ENCODE peak calls at places on chromosomes 16 and 17, in nine cellular contexts. One of them, this sample, is unnamed.

GRCh38 chr16:47196457-47196856 is 52.7 kb upstream of the NETO2 start:
- DNase-seq in HFF-Myc: no peak
- DNase-seq in pancreas: no peak
- DNase-seq in tibial nerve: no peak
- DNase-seq in astrocyte of the spinal cord: no peak
- DNase-seq in brain microvascular endothelial cell: no peak
- DNase-seq in thoracic aorta: no peak
- DNase-seq in cardiac fibroblast: no peak
- DNase-seq in HL-60: no peak
- DNase-seq in this sample: no peak

GRCh38 chr17:57685499-57686132 is 59.5 kb downstream of the CCDC182 start:
- DNase-seq in HFF-Myc: no peak
- DNase-seq in pancreas: no peak
- DNase-seq in tibial nerve: no peak
- DNase-seq in astrocyte of the spinal cord: no peak
- DNase-seq in brain microvascular endothelial cell: no peak
- DNase-seq in thoracic aorta: no peak
- DNase-seq in cardiac fibroblast: no peak
- DNase-seq in HL-60: no peak
- DNase-seq in this sample: no peak

GRCh38 chr17:65041518-65041917 is 15.0 kb downstream of the GNA13 start:
- DNase-seq in HFF-Myc: no peak
- DNase-seq in pancreas: no peak
- DNase-seq in tibial nerve: no peak
- DNase-seq in astrocyte of the spinal cord: no peak
- DNase-seq in brain microvascular endothelial cell: no peak
- DNase-seq in thoracic aorta: no peak
- DNase-seq in cardiac fibroblast: no peak
- DNase-seq in HL-60: no peak
- DNase-seq in this sample: no peak

GRCh38 chr16:4290236-4290830 is 17.5 kb upstream of the TFAP4 start:
- DNase-seq in HFF-Myc: no peak
- DNase-seq in pancreas: no peak
- DNase-seq in tibial nerve: no peak
- DNase-seq in astrocyte of the spinal cord: peak
- DNase-seq in brain microvascular endothelial cell: peak
- DNase-seq in thoracic aorta: no peak
- DNase-seq in cardiac fibroblast: peak
- DNase-seq in HL-60: peak
- DNase-seq in this sample: peak

GRCh38 chr17:34519286-34519685 is 60.1 kb upstream of the TMEM132E start:
- DNase-seq in HFF-Myc: no peak
- DNase-seq in pancreas: no peak
- DNase-seq in tibial nerve: no peak
- DNase-seq in astrocyte of the spinal cord: no peak
- DNase-seq in brain microvascular endothelial cell: no peak
- DNase-seq in thoracic aorta: no peak
- DNase-seq in cardiac fibroblast: no peak
- DNase-seq in HL-60: no peak
- DNase-seq in this sample: no peak

GRCh38 chr16:77833906-77834599 is 45.7 kb downstream of the VAT1L start:
- DNase-seq in HFF-Myc: peak
- DNase-seq in pancreas: no peak
- DNase-seq in tibial nerve: no peak
- DNase-seq in astrocyte of the spinal cord: peak
- DNase-seq in brain microvascular endothelial cell: peak
- DNase-seq in thoracic aorta: no peak
- DNase-seq in cardiac fibroblast: peak
- DNase-seq in HL-60: no peak
- DNase-seq in this sample: peak

GRCh38 chr17:27559506-27559931 is 71.5 kb upstream of the LGALS9 start:
- DNase-seq in HFF-Myc: no peak
- DNase-seq in pancreas: no peak
- DNase-seq in tibial nerve: no peak
- DNase-seq in astrocyte of the spinal cord: peak
- DNase-seq in brain microvascular endothelial cell: peak
- DNase-seq in thoracic aorta: no peak
- DNase-seq in cardiac fibroblast: peak
- DNase-seq in HL-60: no peak
- DNase-seq in this sample: peak

GRCh38 chr17:7438050-7438614 is 1.2 kb upstream of the FGF11 start:
- DNase-seq in HFF-Myc: no peak
- DNase-seq in pancreas: no peak
- DNase-seq in tibial nerve: no peak
- DNase-seq in astrocyte of the spinal cord: no peak
- DNase-seq in brain microvascular endothelial cell: no peak
- DNase-seq in thoracic aorta: no peak
- DNase-seq in cardiac fibroblast: no peak
- DNase-seq in HL-60: peak
- DNase-seq in this sample: peak

GRCh38 chr16:71666928-71667707 is 41.1 kb downstream of the MARVELD3 start:
- DNase-seq in HFF-Myc: no peak
- DNase-seq in pancreas: no peak
- DNase-seq in tibial nerve: no peak
- DNase-seq in astrocyte of the spinal cord: no peak
- DNase-seq in brain microvascular endothelial cell: no peak
- DNase-seq in thoracic aorta: no peak
- DNase-seq in cardiac fibroblast: no peak
- DNase-seq in HL-60: no peak
- DNase-seq in this sample: peak

GRCh38 chr16:80924372-80924978 is 82.2 kb downstream of the CMC2 start:
- DNase-seq in HFF-Myc: no peak
- DNase-seq in pancreas: no peak
- DNase-seq in tibial nerve: no peak
- DNase-seq in astrocyte of the spinal cord: peak
- DNase-seq in brain microvascular endothelial cell: peak
- DNase-seq in thoracic aorta: no peak
- DNase-seq in cardiac fibroblast: peak
- DNase-seq in HL-60: peak
- DNase-seq in this sample: peak

GRCh38 chr17:9044796-9045470 is 23.6 kb downstream of the NTN1 start:
- DNase-seq in HFF-Myc: no peak
- DNase-seq in pancreas: no peak
- DNase-seq in tibial nerve: no peak
- DNase-seq in astrocyte of the spinal cord: no peak
- DNase-seq in brain microvascular endothelial cell: no peak
- DNase-seq in thoracic aorta: no peak
- DNase-seq in cardiac fibroblast: no peak
- DNase-seq in HL-60: no peak
- DNase-seq in this sample: no peak

GRCh38 chr17:45013021-45013997 is 38.1 kb downstream of the DCAKD start:
- DNase-seq in HFF-Myc: no peak
- DNase-seq in pancreas: no peak
- DNase-seq in tibial nerve: no peak
- DNase-seq in astrocyte of the spinal cord: peak
- DNase-seq in brain microvascular endothelial cell: no peak
- DNase-seq in thoracic aorta: no peak
- DNase-seq in cardiac fibroblast: no peak
- DNase-seq in HL-60: no peak
- DNase-seq in this sample: no peak

GRCh38 chr17:6531575-6531974 is 24.8 kb downstream of the PITPNM3 start:
- DNase-seq in HFF-Myc: no peak
- DNase-seq in pancreas: no peak
- DNase-seq in tibial nerve: no peak
- DNase-seq in astrocyte of the spinal cord: no peak
- DNase-seq in brain microvascular endothelial cell: no peak
- DNase-seq in thoracic aorta: no peak
- DNase-seq in cardiac fibroblast: no peak
- DNase-seq in HL-60: no peak
- DNase-seq in this sample: no peak

GRCh38 chr16:15811778-15812750 is 44.8 kb downstream of the MYH11 start:
- DNase-seq in HFF-Myc: peak
- DNase-seq in pancreas: no peak
- DNase-seq in tibial nerve: no peak
- DNase-seq in astrocyte of the spinal cord: peak
- DNase-seq in brain microvascular endothelial cell: peak
- DNase-seq in thoracic aorta: peak
- DNase-seq in cardiac fibroblast: peak
- DNase-seq in HL-60: no peak
- DNase-seq in this sample: peak

GRCh38 chr17:2170023-2170422 is 115.1 kb downstream of the HIC1 start:
- DNase-seq in HFF-Myc: no peak
- DNase-seq in pancreas: no peak
- DNase-seq in tibial nerve: no peak
- DNase-seq in astrocyte of the spinal cord: no peak
- DNase-seq in brain microvascular endothelial cell: no peak
- DNase-seq in thoracic aorta: no peak
- DNase-seq in cardiac fibroblast: no peak
- DNase-seq in HL-60: no peak
- DNase-seq in this sample: no peak

GRCh38 chr17:83067718-83068261 is 11.6 kb upstream of the METRNL start:
- DNase-seq in HFF-Myc: no peak
- DNase-seq in pancreas: peak
- DNase-seq in tibial nerve: no peak
- DNase-seq in astrocyte of the spinal cord: no peak
- DNase-seq in brain microvascular endothelial cell: no peak
- DNase-seq in thoracic aorta: no peak
- DNase-seq in cardiac fibroblast: no peak
- DNase-seq in HL-60: no peak
- DNase-seq in this sample: no peak

GRCh38 chr16:55323637-55324490 is at the start of gene IRX6:
- DNase-seq in HFF-Myc: no peak
- DNase-seq in pancreas: peak
- DNase-seq in tibial nerve: no peak
- DNase-seq in astrocyte of the spinal cord: no peak
- DNase-seq in brain microvascular endothelial cell: no peak
- DNase-seq in thoracic aorta: no peak
- DNase-seq in cardiac fibroblast: no peak
- DNase-seq in HL-60: no peak
- DNase-seq in this sample: no peak
- TF ChIP-seq CTCF in HFF-Myc: peak
- TF ChIP-seq CTCF in pancreas: no peak
- TF ChIP-seq CTCF in tibial nerve: no peak
- TF ChIP-seq CTCF in astrocyte of the spinal cord: peak
- TF ChIP-seq CTCF in brain microvascular endothelial cell: peak
- TF ChIP-seq CTCF in thoracic aorta: no peak
- TF ChIP-seq CTCF in cardiac fibroblast: peak
- TF ChIP-seq CTCF in HL-60: no peak
- TF ChIP-seq CTCF in this sample: peak

DNA sequence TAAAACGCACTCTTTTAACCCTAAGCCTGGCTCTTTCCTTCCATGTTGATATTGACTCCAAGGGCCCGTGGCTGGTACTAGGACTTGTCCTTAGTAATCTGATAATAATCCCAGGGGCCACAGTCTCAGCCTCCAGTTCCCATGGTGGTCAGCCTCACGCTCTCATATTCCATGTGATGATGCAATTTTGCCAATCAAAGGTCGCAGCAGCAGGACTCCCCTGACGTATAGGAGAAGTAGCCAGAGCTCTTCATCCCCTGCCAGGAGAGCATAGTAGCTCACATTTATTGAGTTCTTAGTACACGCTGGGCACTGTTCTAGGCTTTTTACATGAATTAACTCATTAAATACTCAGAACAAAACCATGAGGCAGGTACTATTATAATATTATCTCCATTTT is 42.4 kb downstream of the CD300LF start:
- DNase-seq in HFF-Myc: no peak
- DNase-seq in pancreas: no peak
- DNase-seq in tibial nerve: no peak
- DNase-seq in astrocyte of the spinal cord: no peak
- DNase-seq in brain microvascular endothelial cell: no peak
- DNase-seq in thoracic aorta: no peak
- DNase-seq in cardiac fibroblast: no peak
- DNase-seq in HL-60: no peak
- DNase-seq in this sample: no peak
- H3K4me3 ChIP-seq in HFF-Myc: no peak
- H3K4me3 ChIP-seq in pancreas: no peak
- H3K4me3 ChIP-seq in tibial nerve: no peak
- H3K4me3 ChIP-seq in astrocyte of the spinal cord: no peak
- H3K4me3 ChIP-seq in brain microvascular endothelial cell: no peak
- H3K4me3 ChIP-seq in thoracic aorta: no peak
- H3K4me3 ChIP-seq in cardiac fibroblast: no peak
- H3K4me3 ChIP-seq in HL-60: no peak
- H3K4me3 ChIP-seq in this sample: no peak

GRCh38 chr16:73527191-73527590 is 479.3 kb upstream of the ZFHX3 start:
- DNase-seq in HFF-Myc: no peak
- DNase-seq in pancreas: no peak
- DNase-seq in tibial nerve: no peak
- DNase-seq in astrocyte of the spinal cord: no peak
- DNase-seq in brain microvascular endothelial cell: no peak
- DNase-seq in thoracic aorta: no peak
- DNase-seq in cardiac fibroblast: no peak
- DNase-seq in HL-60: no peak
- DNase-seq in this sample: no peak
- TF ChIP-seq CTCF in HFF-Myc: no peak
- TF ChIP-seq CTCF in pancreas: no peak
- TF ChIP-seq CTCF in tibial nerve: no peak
- TF ChIP-seq CTCF in astrocyte of the spinal cord: no peak
- TF ChIP-seq CTCF in brain microvascular endothelial cell: no peak
- TF ChIP-seq CTCF in thoracic aorta: no peak
- TF ChIP-seq CTCF in cardiac fibroblast: no peak
- TF ChIP-seq CTCF in HL-60: no peak
- TF ChIP-seq CTCF in this sample: no peak

GRCh38 chr16:67405336-67405735 is 10.9 kb downstream of the ZDHHC1 start:
- DNase-seq in HFF-Myc: no peak
- DNase-seq in pancreas: no peak
- DNase-seq in tibial nerve: no peak
- DNase-seq in astrocyte of the spinal cord: no peak
- DNase-seq in brain microvascular endothelial cell: no peak
- DNase-seq in thoracic aorta: no peak
- DNase-seq in cardiac fibroblast: no peak
- DNase-seq in HL-60: no peak
- DNase-seq in this sample: no peak

GRCh38 chr16:67407176-67407787 is 9.0 kb downstream of the ZDHHC1 start:
- DNase-seq in HFF-Myc: no peak
- DNase-seq in pancreas: no peak
- DNase-seq in tibial nerve: no peak
- DNase-seq in astrocyte of the spinal cord: no peak
- DNase-seq in brain microvascular endothelial cell: no peak
- DNase-seq in thoracic aorta: no peak
- DNase-seq in cardiac fibroblast: peak
- DNase-seq in HL-60: no peak
- DNase-seq in this sample: no peak

GRCh38 chr16:67406111-67406593 is 10.1 kb downstream of the ZDHHC1 start:
- DNase-seq in HFF-Myc: no peak
- DNase-seq in pancreas: no peak
- DNase-seq in tibial nerve: no peak
- DNase-seq in astrocyte of the spinal cord: peak
- DNase-seq in brain microvascular endothelial cell: no peak
- DNase-seq in thoracic aorta: no peak
- DNase-seq in cardiac fibroblast: no peak
- DNase-seq in HL-60: no peak
- DNase-seq in this sample: no peak

GRCh38 chr16:67407788-67408452 is 8.4 kb downstream of the ZDHHC1 start:
- DNase-seq in HFF-Myc: no peak
- DNase-seq in pancreas: no peak
- DNase-seq in tibial nerve: no peak
- DNase-seq in astrocyte of the spinal cord: no peak
- DNase-seq in brain microvascular endothelial cell: no peak
- DNase-seq in thoracic aorta: no peak
- DNase-seq in cardiac fibroblast: no peak
- DNase-seq in HL-60: no peak
- DNase-seq in this sample: no peak

DNA sequence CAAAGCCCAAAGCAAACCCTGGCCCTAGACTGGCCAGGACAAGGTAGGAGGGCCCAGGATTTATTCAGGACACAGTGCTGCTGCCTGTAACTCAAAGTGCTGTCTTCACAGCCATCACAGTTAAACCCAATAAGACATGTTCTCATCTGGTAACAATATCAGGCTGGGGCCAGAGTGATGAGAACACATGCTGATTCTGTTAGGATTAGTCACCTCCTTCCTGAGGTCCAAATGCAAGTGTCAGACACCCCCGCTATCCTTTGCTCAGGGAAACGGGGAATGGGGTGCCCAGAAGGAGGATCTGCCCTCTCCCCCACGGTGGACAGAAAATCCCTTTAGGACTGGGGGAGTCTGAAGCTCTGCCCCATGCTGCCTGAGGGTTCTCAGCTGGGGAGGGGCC is 9.6 kb downstream of the ZDHHC1 start:
- DNase-seq in HFF-Myc: peak
- DNase-seq in pancreas: no peak
- DNase-seq in tibial nerve: no peak
- DNase-seq in astrocyte of the spinal cord: peak
- DNase-seq in brain microvascular endothelial cell: peak
- DNase-seq in thoracic aorta: no peak
- DNase-seq in cardiac fibroblast: peak
- DNase-seq in HL-60: no peak
- DNase-seq in this sample: peak
- H3K4me3 ChIP-seq in HFF-Myc: no peak
- H3K4me3 ChIP-seq in pancreas: no peak
- H3K4me3 ChIP-seq in tibial nerve: no peak
- H3K4me3 ChIP-seq in astrocyte of the spinal cord: no peak
- H3K4me3 ChIP-seq in brain microvascular endothelial cell: no peak
- H3K4me3 ChIP-seq in thoracic aorta: no peak
- H3K4me3 ChIP-seq in cardiac fibroblast: no peak
- H3K4me3 ChIP-seq in HL-60: no peak
- H3K4me3 ChIP-seq in this sample: no peak

This sample was measured in fibroblast of villous mesenchyme.